ENCODE peak calls at places on chromosome 21, in six cellular contexts. K, V, P, D, N and L are unnamed samples.

GRCh38 chr21:16517380-16517779 is 787.6 kb downstream of the USP25 start:
- DNase-seq in K (no peak), V (no peak), P (no peak), D (no peak), N (no peak), L (peak)

GRCh38 chr21:45109831-45110492 is 35.6 kb downstream of the ADARB1 start:
- DNase-seq in K (peak), V (no peak), P (no peak), D (no peak), N (peak), L (no peak)

GRCh38 chr21:25895565-25896205 is 160.9 kb downstream of the GABPA start:
- DNase-seq in K (no peak), V (no peak), P (no peak), D (no peak), N (no peak), L (peak)

GRCh38 chr21:43917515-43918384 is 52.7 kb downstream of the AGPAT3 start:
- DNase-seq in K (no peak), V (no peak), P (no peak), D (peak), N (no peak), L (no peak)

GRCh38 chr21:44847261-44848056 is 26.0 kb downstream of the PTTG1IP start:
- DNase-seq in K (no peak), V (no peak), P (no peak), D (no peak), N (no peak), L (no peak)

GRCh38 chr21:34526236-34526617 is 14.2 kb upstream of the KCNE1 start:
- DNase-seq in K (no peak), V (no peak), P (no peak), D (no peak), N (no peak), L (peak)

GRCh38 chr21:35503646-35504045 is 454.5 kb upstream of the RUNX1 start:
- DNase-seq in K (no peak), V (no peak), P (no peak), D (no peak), N (no peak), L (peak)

GRCh38 chr21:41767606-41768370 is 936 bp upstream of the RIPK4 start:
- DNase-seq in K (no peak), V (no peak), P (no peak), D (no peak), N (peak), L (peak)

GRCh38 chr21:43733529-43734071 is 14.7 kb downstream of the PDXK start:
- DNase-seq in K (no peak), V (no peak), P (no peak), D (no peak), N (no peak), L (peak)

GRCh38 chr21:42247716-42248115 is 28.8 kb downstream of the ABCG1 start:
- DNase-seq in K (no peak), V (no peak), P (no peak), D (no peak), N (no peak), L (no peak)

GRCh38 chr21:25938673-25939395 is 204.1 kb downstream of the GABPA start:
- DNase-seq in K (no peak), V (no peak), P (no peak), D (peak), N (no peak), L (peak)

GRCh38 chr21:23394458-23394857 is 2212.8 kb downstream of the MRPL39 start:
- DNase-seq in K (no peak), V (no peak), P (no peak), D (no peak), N (no peak), L (no peak)
- TF ChIP-seq CTCF in K (no peak), V (no peak), P (no peak), D (no peak), N (no peak), L (no peak)

GRCh38 chr21:33362044-33362555 is 37.3 kb downstream of the IFNAR1 start:
- DNase-seq in K (no peak), V (no peak), P (no peak), D (peak), N (no peak), L (no peak)
- H3K4me3 ChIP-seq in K (no peak), V (no peak), P (no peak), D (peak), N (no peak), L (no peak)

DNA sequence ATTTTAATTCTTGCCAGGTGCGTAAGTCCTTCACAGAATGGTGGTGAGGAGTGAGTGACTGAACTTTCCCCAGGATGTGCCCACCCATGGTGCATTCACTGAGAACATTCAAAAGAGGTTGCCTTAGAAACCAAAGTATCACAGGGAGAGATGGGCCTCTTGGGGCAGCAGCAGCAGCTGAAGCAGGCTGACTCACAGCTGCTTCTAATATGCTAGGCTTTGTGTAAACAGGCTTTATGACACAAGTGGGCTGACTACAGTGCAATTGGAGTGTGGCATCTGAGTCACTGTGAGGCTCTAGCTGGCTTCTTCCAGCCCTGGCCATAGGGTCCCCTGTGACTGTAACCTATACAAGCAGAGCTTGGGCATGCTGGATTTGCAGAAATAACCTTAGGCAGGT is 12.6 kb downstream of the PIGP start:
- DNase-seq in K (peak), V (no peak), P (no peak), D (peak), N (peak), L (peak)
- TF ChIP-seq CTCF in K (peak), V (no peak), P (no peak), D (no peak), N (peak), L (no peak)

GRCh38 chr21:38729745-38730401 is 75.9 kb upstream of the ETS2 start:
- DNase-seq in K (peak), V (no peak), P (no peak), D (no peak), N (no peak), L (no peak)

GRCh38 chr21:38735807-38736206 is 69.9 kb upstream of the ETS2 start:
- DNase-seq in K (no peak), V (no peak), P (no peak), D (no peak), N (no peak), L (no peak)

GRCh38 chr21:38733973-38734546 is 71.7 kb upstream of the ETS2 start:
- DNase-seq in K (peak), V (peak), P (peak), D (peak), N (peak), L (peak)
- H3K4me3 ChIP-seq in K (peak), V (peak), P (no peak), D (peak), N (no peak), L (no peak)